ENCODE peak calls at places on chromosomes 3 and 15, in nine cellular contexts. One of them, this sample, is unnamed.

GRCh38 chr15:62301993-62302665 is 137.0 kb upstream of the C2CD4B start:
- DNase-seq in uterus: peak; percentile 38
- DNase-seq in GM12865: no peak
- DNase-seq in fibroblast of mammary gland: peak; percentile 21
- DNase-seq in endodermal cell: no peak
- DNase-seq in upper lobe of right lung: no peak
- DNase-seq in prostate gland: no peak
- DNase-seq in endothelial cell of umbilical vein: no peak
- DNase-seq in AG09309: peak; percentile 35
- DNase-seq in this sample: no peak

GRCh38 chr3:188590556-188590955 is 436.6 kb downstream of the LPP start:
- DNase-seq in uterus: no peak
- DNase-seq in GM12865: no peak
- DNase-seq in fibroblast of mammary gland: no peak
- DNase-seq in endodermal cell: no peak
- DNase-seq in upper lobe of right lung: no peak
- DNase-seq in prostate gland: no peak
- DNase-seq in endothelial cell of umbilical vein: no peak
- DNase-seq in AG09309: no peak
- DNase-seq in this sample: no peak

GRCh38 chr3:97009427-97010019 is 195.1 kb downstream of the EPHA6 start:
- DNase-seq in uterus: no peak
- DNase-seq in GM12865: no peak
- DNase-seq in fibroblast of mammary gland: no peak
- DNase-seq in endodermal cell: peak; percentile 78
- DNase-seq in upper lobe of right lung: no peak
- DNase-seq in prostate gland: no peak
- DNase-seq in endothelial cell of umbilical vein: no peak
- DNase-seq in AG09309: no peak
- DNase-seq in this sample: peak; percentile 51

GRCh38 chr3:59127071-59127470 is 77.2 kb upstream of the CFAP20DC start:
- DNase-seq in uterus: no peak
- DNase-seq in GM12865: no peak
- DNase-seq in fibroblast of mammary gland: peak; percentile 69
- DNase-seq in endodermal cell: no peak
- DNase-seq in upper lobe of right lung: no peak
- DNase-seq in prostate gland: no peak
- DNase-seq in endothelial cell of umbilical vein: no peak
- DNase-seq in AG09309: peak; percentile 86
- DNase-seq in this sample: peak; percentile 94

GRCh38 chr3:13556937-13557336 is 8.0 kb downstream of the FBLN2 start:
- DNase-seq in uterus: no peak
- DNase-seq in GM12865: no peak
- DNase-seq in fibroblast of mammary gland: no peak
- DNase-seq in endodermal cell: no peak
- DNase-seq in upper lobe of right lung: no peak
- DNase-seq in prostate gland: no peak
- DNase-seq in endothelial cell of umbilical vein: no peak
- DNase-seq in AG09309: no peak
- DNase-seq in this sample: no peak

GRCh38 chr3:10356461-10356897 is 35.6 kb upstream of the SEC13 start:
- DNase-seq in uterus: no peak
- DNase-seq in GM12865: no peak
- DNase-seq in fibroblast of mammary gland: peak; percentile 27
- DNase-seq in endodermal cell: no peak
- DNase-seq in upper lobe of right lung: no peak
- DNase-seq in prostate gland: no peak
- DNase-seq in endothelial cell of umbilical vein: no peak
- DNase-seq in AG09309: no peak
- DNase-seq in this sample: no peak

GRCh38 chr3:45978348-45978747 is 17.3 kb downstream of the FYCO1 start:
- DNase-seq in uterus: no peak
- DNase-seq in GM12865: no peak
- DNase-seq in fibroblast of mammary gland: no peak
- DNase-seq in endodermal cell: no peak
- DNase-seq in upper lobe of right lung: peak; percentile 82
- DNase-seq in prostate gland: peak; percentile 72
- DNase-seq in endothelial cell of umbilical vein: no peak
- DNase-seq in AG09309: no peak
- DNase-seq in this sample: no peak

GRCh38 chr15:99076109-99076508 is 28.8 kb upstream of the SYNM start:
- DNase-seq in uterus: no peak
- DNase-seq in GM12865: no peak
- DNase-seq in fibroblast of mammary gland: no peak
- DNase-seq in endodermal cell: no peak
- DNase-seq in upper lobe of right lung: no peak
- DNase-seq in prostate gland: no peak
- DNase-seq in endothelial cell of umbilical vein: no peak
- DNase-seq in AG09309: no peak
- DNase-seq in this sample: no peak

GRCh38 chr15:34018021-34018645 is 20.9 kb downstream of the AVEN start:
- DNase-seq in uterus: no peak
- DNase-seq in GM12865: no peak
- DNase-seq in fibroblast of mammary gland: no peak
- DNase-seq in endodermal cell: no peak
- DNase-seq in upper lobe of right lung: no peak
- DNase-seq in prostate gland: no peak
- DNase-seq in endothelial cell of umbilical vein: no peak
- DNase-seq in AG09309: no peak
- DNase-seq in this sample: no peak

GRCh38 chr15:89648106-89649012 is 6.9 kb downstream of the KIF7 start:
- DNase-seq in uterus: no peak
- DNase-seq in GM12865: no peak
- DNase-seq in fibroblast of mammary gland: no peak
- DNase-seq in endodermal cell: peak; percentile 80
- DNase-seq in upper lobe of right lung: no peak
- DNase-seq in prostate gland: no peak
- DNase-seq in endothelial cell of umbilical vein: no peak
- DNase-seq in AG09309: no peak
- DNase-seq in this sample: no peak

GRCh38 chr3:46675843-46676567 is 17.5 kb downstream of the ALS2CL start:
- DNase-seq in uterus: no peak
- DNase-seq in GM12865: no peak
- DNase-seq in fibroblast of mammary gland: peak; percentile 64
- DNase-seq in endodermal cell: no peak
- DNase-seq in upper lobe of right lung: peak; percentile 52
- DNase-seq in prostate gland: no peak
- DNase-seq in endothelial cell of umbilical vein: no peak
- DNase-seq in AG09309: no peak
- DNase-seq in this sample: no peak

GRCh38 chr3:124785966-124786365 is 55.7 kb downstream of the UMPS start:
- DNase-seq in uterus: no peak
- DNase-seq in GM12865: no peak
- DNase-seq in fibroblast of mammary gland: no peak
- DNase-seq in endodermal cell: no peak
- DNase-seq in upper lobe of right lung: no peak
- DNase-seq in prostate gland: no peak
- DNase-seq in endothelial cell of umbilical vein: no peak
- DNase-seq in AG09309: no peak
- DNase-seq in this sample: no peak

GRCh38 chr15:31398677-31399260 is 72.1 kb downstream of the KLF13 start:
- DNase-seq in uterus: no peak
- DNase-seq in GM12865: no peak
- DNase-seq in fibroblast of mammary gland: no peak
- DNase-seq in endodermal cell: peak; percentile 42
- DNase-seq in upper lobe of right lung: no peak
- DNase-seq in prostate gland: no peak
- DNase-seq in endothelial cell of umbilical vein: no peak
- DNase-seq in AG09309: no peak
- DNase-seq in this sample: no peak

GRCh38 chr15:44719293-44719999 is 8.1 kb downstream of the B2M start:
- DNase-seq in uterus: no peak
- DNase-seq in GM12865: peak; percentile 95
- DNase-seq in fibroblast of mammary gland: peak; percentile 54
- DNase-seq in endodermal cell: no peak
- DNase-seq in upper lobe of right lung: no peak
- DNase-seq in prostate gland: no peak
- DNase-seq in endothelial cell of umbilical vein: no peak
- DNase-seq in AG09309: no peak
- DNase-seq in this sample: no peak

GRCh38 chr15:90004671-90005070 is 3.5 kb downstream of the ZNF710 start:
- DNase-seq in uterus: no peak
- DNase-seq in GM12865: peak; percentile 58
- DNase-seq in fibroblast of mammary gland: peak; percentile 99
- DNase-seq in endodermal cell: no peak
- DNase-seq in upper lobe of right lung: no peak
- DNase-seq in prostate gland: no peak
- DNase-seq in endothelial cell of umbilical vein: peak; percentile 50
- DNase-seq in AG09309: peak; percentile 88
- DNase-seq in this sample: no peak

GRCh38 chr3:66572938-66573710 is 72.3 kb upstream of the LRIG1 start:
- DNase-seq in uterus: no peak
- DNase-seq in GM12865: peak; percentile 35
- DNase-seq in fibroblast of mammary gland: no peak
- DNase-seq in endodermal cell: peak; percentile 95
- DNase-seq in upper lobe of right lung: no peak
- DNase-seq in prostate gland: no peak
- DNase-seq in endothelial cell of umbilical vein: no peak
- DNase-seq in AG09309: no peak
- DNase-seq in this sample: no peak

GRCh38 chr15:29090617-29091466 is 178.8 kb downstream of the NSMCE3 start:
- DNase-seq in uterus: no peak
- DNase-seq in GM12865: peak; percentile 46
- DNase-seq in fibroblast of mammary gland: peak; percentile 12
- DNase-seq in endodermal cell: peak; percentile 87
- DNase-seq in upper lobe of right lung: no peak
- DNase-seq in prostate gland: no peak
- DNase-seq in endothelial cell of umbilical vein: no peak
- DNase-seq in AG09309: no peak
- DNase-seq in this sample: no peak

DNA sequence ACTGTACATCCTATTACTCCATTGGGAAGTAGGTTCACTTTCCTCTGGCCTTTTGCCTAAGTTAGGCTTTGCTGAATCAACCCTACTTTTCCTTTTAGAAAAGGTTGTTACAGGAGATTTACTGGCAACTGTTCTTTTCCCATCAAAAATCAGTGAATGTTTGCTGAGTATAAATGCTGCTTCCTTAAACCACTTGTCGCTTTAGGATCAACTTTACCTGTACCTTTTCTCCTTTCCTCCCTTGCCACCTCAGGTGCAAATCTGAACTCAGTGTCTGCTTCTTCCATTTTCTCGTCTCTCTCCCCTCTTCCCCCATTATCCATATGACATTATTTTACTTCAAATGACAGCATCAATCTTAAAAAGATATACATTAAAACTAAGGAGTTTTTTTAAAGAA is 69.5 kb upstream of the GOLGA6B start:
- DNase-seq in uterus: no peak
- DNase-seq in GM12865: no peak
- DNase-seq in fibroblast of mammary gland: no peak
- DNase-seq in endodermal cell: no peak
- DNase-seq in upper lobe of right lung: no peak
- DNase-seq in prostate gland: no peak
- DNase-seq in endothelial cell of umbilical vein: no peak
- DNase-seq in AG09309: no peak
- DNase-seq in this sample: no peak
- H3K4me3 ChIP-seq in uterus: no peak overlapping the region
- H3K4me3 ChIP-seq in GM12865: no peak overlapping the region
- H3K4me3 ChIP-seq in fibroblast of mammary gland: no peak overlapping the region
- H3K4me3 ChIP-seq in endodermal cell: no peak overlapping the region
- H3K4me3 ChIP-seq in upper lobe of right lung: no peak overlapping the region
- H3K4me3 ChIP-seq in prostate gland: no peak overlapping the region
- H3K4me3 ChIP-seq in endothelial cell of umbilical vein: no peak overlapping the region
- H3K4me3 ChIP-seq in AG09309: no peak overlapping the region
- H3K4me3 ChIP-seq in this sample: no peak overlapping the region

GRCh38 chr3:160225181-160226025 is at the start of gene C3orf80:
- DNase-seq in uterus: peak; percentile 53
- DNase-seq in GM12865: peak; percentile 84
- DNase-seq in fibroblast of mammary gland: peak; percentile 33
- DNase-seq in endodermal cell: peak; percentile 91
- DNase-seq in upper lobe of right lung: peak; percentile 84
- DNase-seq in prostate gland: no peak
- DNase-seq in endothelial cell of umbilical vein: peak; percentile 57
- DNase-seq in AG09309: no peak
- DNase-seq in this sample: no peak
- TF ChIP-seq CTCF in uterus: no peak
- TF ChIP-seq CTCF in GM12865: peak; percentile 35
- TF ChIP-seq CTCF in fibroblast of mammary gland: no peak
- TF ChIP-seq CTCF in endodermal cell: peak; percentile 51
- TF ChIP-seq CTCF in upper lobe of right lung: no peak
- TF ChIP-seq CTCF in prostate gland: no peak
- TF ChIP-seq CTCF in endothelial cell of umbilical vein: peak; percentile 3
- TF ChIP-seq CTCF in AG09309: no peak
- TF ChIP-seq CTCF in this sample: no peak

GRCh38 chr15:25860885-25861866 is 2.0 kb downstream of the ATP10A start:
- DNase-seq in uterus: no peak
- DNase-seq in GM12865: no peak
- DNase-seq in fibroblast of mammary gland: no peak
- DNase-seq in endodermal cell: no peak
- DNase-seq in upper lobe of right lung: no peak
- DNase-seq in prostate gland: no peak
- DNase-seq in endothelial cell of umbilical vein: no peak
- DNase-seq in AG09309: no peak
- DNase-seq in this sample: no peak
- H3K4me3 ChIP-seq in uterus: no peak overlapping the region
- H3K4me3 ChIP-seq in GM12865: no peak overlapping the region
- H3K4me3 ChIP-seq in fibroblast of mammary gland: peak overlapping the region; percentile 53
- H3K4me3 ChIP-seq in endodermal cell: no peak overlapping the region
- H3K4me3 ChIP-seq in upper lobe of right lung: peak overlapping the region; percentile 65
- H3K4me3 ChIP-seq in prostate gland: peak overlapping the region; percentile 56
- H3K4me3 ChIP-seq in endothelial cell of umbilical vein: no peak overlapping the region
- H3K4me3 ChIP-seq in AG09309: peak overlapping the region; percentile 85
- H3K4me3 ChIP-seq in this sample: no peak overlapping the region

GRCh38 chr3:51722362-51722761 is 15.5 kb downstream of the GRM2 start:
- DNase-seq in uterus: no peak
- DNase-seq in GM12865: no peak
- DNase-seq in fibroblast of mammary gland: no peak
- DNase-seq in endodermal cell: no peak
- DNase-seq in upper lobe of right lung: no peak
- DNase-seq in prostate gland: no peak
- DNase-seq in endothelial cell of umbilical vein: no peak
- DNase-seq in AG09309: no peak
- DNase-seq in this sample: no peak
- TF ChIP-seq CTCF in uterus: no peak
- TF ChIP-seq CTCF in GM12865: no peak
- TF ChIP-seq CTCF in fibroblast of mammary gland: no peak
- TF ChIP-seq CTCF in endodermal cell: peak; percentile 57
- TF ChIP-seq CTCF in upper lobe of right lung: no peak
- TF ChIP-seq CTCF in prostate gland: no peak
- TF ChIP-seq CTCF in endothelial cell of umbilical vein: no peak
- TF ChIP-seq CTCF in AG09309: no peak
- TF ChIP-seq CTCF in this sample: no peak

GRCh38 chr3:126100688-126101301 is 16.9 kb upstream of the SLC41A3 start:
- DNase-seq in uterus: no peak
- DNase-seq in GM12865: peak; percentile 55
- DNase-seq in fibroblast of mammary gland: peak; percentile 66
- DNase-seq in endodermal cell: no peak
- DNase-seq in upper lobe of right lung: no peak
- DNase-seq in prostate gland: no peak
- DNase-seq in endothelial cell of umbilical vein: peak; percentile 29
- DNase-seq in AG09309: peak; percentile 59
- DNase-seq in this sample: no peak
- H3K4me3 ChIP-seq in uterus: no peak overlapping the region
- H3K4me3 ChIP-seq in GM12865: no peak overlapping the region
- H3K4me3 ChIP-seq in fibroblast of mammary gland: no peak overlapping the region
- H3K4me3 ChIP-seq in endodermal cell: no peak overlapping the region
- H3K4me3 ChIP-seq in upper lobe of right lung: no peak overlapping the region
- H3K4me3 ChIP-seq in prostate gland: no peak overlapping the region
- H3K4me3 ChIP-seq in endothelial cell of umbilical vein: no peak overlapping the region
- H3K4me3 ChIP-seq in AG09309: peak overlapping the region; percentile 1
- H3K4me3 ChIP-seq in this sample: no peak overlapping the region